ENCODE peak calls at places on chromosomes 1 and 21, in eight cellular contexts. L is left lung, W is stomach, Q is ovary, R is OCI-LY7, Y is tibial artery, N is body of pancreas, I is psoas muscle. D is an unnamed sample.

GRCh38 chr21:45889961-45890360 is 91.6 kb upstream of the COL6A1 start:
- DNase-seq in L (peak; percentile 54), Y (no peak), R (no peak), W (no peak), I (peak; percentile 17), Q (no peak), N (no peak), D (no peak)

GRCh38 chr1:187261637-187262036 is 432.9 kb downstream of the PLA2G4A start:
- DNase-seq in Q (no peak), Y (no peak), I (no peak), L (no peak), R (no peak), N (no peak), W (no peak), D (no peak)

GRCh38 chr1:152427458-152427857 is 13.4 kb upstream of the CRNN start:
- DNase-seq in Y (no peak), Q (no peak), L (no peak), N (no peak), R (no peak), W (no peak), I (no peak), D (no peak)

GRCh38 chr1:150295476-150295875 is 1.8 kb downstream of the MRPS21 start:
- DNase-seq in N (no peak), I (no peak), Y (no peak), L (no peak), Q (no peak), R (no peak), W (no peak), D (no peak)

GRCh38 chr1:243475966-243476365 is 220.1 kb downstream of the SDCCAG8 start:
- DNase-seq in Y (no peak), L (no peak), Q (no peak), I (no peak), R (no peak), N (no peak), W (no peak), D (no peak)

GRCh38 chr1:205665216-205665757 is 15.0 kb downstream of the SLC45A3 start:
- DNase-seq in R (peak; percentile 86), N (no peak), Y (no peak), Q (no peak), W (no peak), I (no peak), L (no peak), D (no peak)

GRCh38 chr1:230594374-230594773 is 47.9 kb upstream of the COG2 start:
- DNase-seq in R (no peak), Y (no peak), I (no peak), W (no peak), N (no peak), L (no peak), Q (no peak), D (no peak)

GRCh38 chr1:22452401-22452963 is 831 bp downstream of the ZBTB40 start:
- DNase-seq in Q (peak; percentile 43), L (no peak), Y (no peak), R (peak; percentile 35), N (peak; percentile 49), W (no peak), I (peak; percentile 32), D (peak; percentile 24)

GRCh38 chr1:225700164-225700740 is 47.3 kb upstream of the ENAH start:
- DNase-seq in L (no peak), Q (no peak), R (no peak), I (no peak), W (no peak), Y (peak; percentile 66), N (no peak), D (peak; percentile 60)

GRCh38 chr1:91778964-91779363 is 107.0 kb downstream of the TGFBR3 start:
- DNase-seq in N (no peak), Y (no peak), L (no peak), I (no peak), R (no peak), W (no peak), Q (peak; percentile 14), D (no peak)

GRCh38 chr1:245599413-245600174 is 444.8 kb downstream of the KIF26B start:
- DNase-seq in Y (no peak), N (no peak), Q (no peak), I (peak; percentile 30), L (no peak), R (no peak), W (no peak), D (peak; percentile 16)

GRCh38 chr21:34362670-34363069 is 1.1 kb upstream of the KCNE2 start:
- DNase-seq in I (no peak), R (no peak), W (no peak), Y (no peak), Q (no peak), N (no peak), L (no peak), D (no peak)
- TF ChIP-seq CTCF in I (no peak), R (no peak), W (no peak), Y (no peak), Q (no peak), N (no peak), L (no peak), D (no peak)

GRCh38 chr1:40003156-40004093 is 37.1 kb upstream of the CAP1 start:
- DNase-seq in Y (no peak), N (no peak), Q (no peak), W (no peak), R (peak; percentile 56), L (no peak), I (no peak), D (no peak)
- H3K4me1 ChIP-seq in Y (no peaks in the 10 kb centered on the region), N (no peaks in the 10 kb centered on the region), Q (no peaks in the 10 kb centered on the region), W (peaks cover 15% of the 10 kb centered on the region), R (peaks cover 60% of the 10 kb centered on the region), L (no peaks in the 10 kb centered on the region), I (no peaks in the 10 kb centered on the region), D (no peaks in the 10 kb centered on the region)

GRCh38 chr1:26410706-26411623 is at the start of gene LIN28A:
- DNase-seq in I (no peak), N (no peak), R (no peak), L (peak; percentile 73), Y (peak; percentile 50), W (no peak), Q (no peak), D (no peak)

GRCh38 chr1:26409191-26409751 is 1.3 kb upstream of the LIN28A start:
- DNase-seq in W (no peak), Y (peak; percentile 42), L (no peak), Q (no peak), R (peak; percentile 29), N (no peak), I (no peak), D (no peak)

GRCh38 chr1:26411624-26412074 is 1.0 kb downstream of the LIN28A start:
- DNase-seq in Q (no peak), I (no peak), N (no peak), L (peak; percentile 32), R (no peak), Y (peak; percentile 38), W (no peak), D (no peak)

GRCh38 chr1:26405281-26405915 is 5.2 kb upstream of the LIN28A start:
- DNase-seq in I (no peak), L (no peak), Q (no peak), W (no peak), Y (peak; percentile 24), R (no peak), N (no peak), D (no peak)

DNA sequence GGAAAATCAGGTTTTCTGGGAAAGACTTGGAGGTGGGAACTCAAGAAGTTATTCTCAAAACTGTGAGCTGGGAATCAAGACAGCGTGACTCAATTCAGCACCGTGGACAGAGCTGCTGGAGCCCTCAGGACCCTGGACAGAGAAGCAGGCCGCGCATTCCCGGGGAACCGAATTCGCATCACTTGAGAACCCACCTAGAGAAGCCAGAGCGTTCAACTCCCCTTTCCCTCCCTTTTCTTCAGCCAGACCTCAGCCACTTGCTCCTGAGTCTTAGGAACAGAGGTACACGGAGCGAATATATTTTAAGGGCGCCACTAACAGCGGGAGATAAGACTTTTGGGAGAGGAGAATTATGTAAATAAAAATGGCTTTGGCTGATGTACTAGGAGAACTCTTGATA is 2.0 kb upstream of the LIN28A start:
- DNase-seq in Q (peak; percentile 67), Y (peak; percentile 77), R (peak; percentile 49), L (peak; percentile 81), N (peak; percentile 72), W (peak; percentile 68), I (peak; percentile 70), D (peak; percentile 35)
- TF ChIP-seq CTCF in Q (no peak), Y (no peak), R (no peak), L (no peak), N (no peak), W (no peak), I (no peak), D (no peak)

DNA sequence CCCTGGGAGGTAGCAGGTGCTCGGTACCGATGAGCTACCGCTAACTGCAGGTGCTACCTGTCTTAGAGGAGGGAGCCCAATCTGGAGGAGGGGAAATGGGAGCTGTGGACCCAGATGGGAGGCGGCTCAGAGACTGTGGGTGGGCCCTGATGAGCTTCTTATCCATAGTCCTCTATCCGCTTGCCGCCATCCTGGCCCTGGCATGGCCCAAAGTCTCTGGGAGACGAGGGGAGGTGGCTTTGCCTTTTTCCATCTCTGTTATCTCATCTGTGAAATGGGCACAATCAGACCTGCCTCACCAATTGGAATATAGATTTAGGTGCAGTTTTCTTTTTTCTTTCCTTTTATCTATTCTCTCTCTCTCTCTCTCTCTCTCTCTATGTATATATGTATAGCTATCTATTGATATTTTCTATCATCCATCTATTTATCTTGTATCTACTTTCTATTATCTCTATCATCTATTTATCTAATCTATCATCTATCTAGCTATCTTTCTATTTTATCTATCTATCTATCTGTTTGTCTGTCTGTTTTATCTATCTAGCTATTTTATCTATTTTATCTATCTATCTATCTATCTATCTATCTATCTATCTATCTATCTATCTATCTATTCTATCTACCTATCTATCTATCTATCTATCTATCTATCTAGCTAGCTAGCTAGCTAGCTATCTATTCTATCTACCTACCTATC is 16.5 kb downstream of the TNFRSF1B start:
- DNase-seq in L (peak; percentile 57), W (no peak), Q (no peak), N (no peak), I (no peak), R (no peak), Y (no peak), D (no peak)
- H3K4me1 ChIP-seq in L (peaks cover 100% of the 10 kb centered on the region), W (peaks cover 98% of the 10 kb centered on the region), Q (peaks cover 15% of the 10 kb centered on the region), N (peaks cover 16% of the 10 kb centered on the region), I (peaks cover 15% of the 10 kb centered on the region), R (peaks cover 8% of the 10 kb centered on the region), Y (peaks cover 23% of the 10 kb centered on the region), D (peaks cover 35% of the 10 kb centered on the region)

D was measured in gastrocnemius medialis.